ENCODE peak calls at places on chromosomes 5 and 9, in nine cellular contexts. N is RWPE2, O is right lobe of liver, X is spleen, Z is uterus, U is SK-N-SH, C is fibroblast of lung, L is body of pancreas, J is cardiac muscle cell. K is an unnamed sample.

GRCh38 chr5:38104497-38105230 is 153.7 kb upstream of the EGFLAM start:
- DNase-seq in N (no peak), O (no peak), X (no peak), Z (no peak), U (no peak), C (no peak), L (peak; percentile 13), J (no peak), K (no peak)

GRCh38 chr5:93926831-93927600 is 185.6 kb upstream of the POU5F2 start:
- DNase-seq in N (no peak), O (no peak), X (no peak), Z (no peak), U (no peak), C (peak; percentile 52), L (no peak), J (no peak), K (no peak)

GRCh38 chr5:142181096-142181495 is 72.5 kb downstream of the NDFIP1 start:
- DNase-seq in N (no peak), O (no peak), X (peak; percentile 36), Z (no peak), U (no peak), C (no peak), L (no peak), J (no peak), K (no peak)

GRCh38 chr5:78649816-78650561 is 1.4 kb upstream of the LHFPL2 start:
- DNase-seq in N (no peak), O (no peak), X (no peak), Z (no peak), U (no peak), C (peak; percentile 81), L (no peak), J (no peak), K (no peak)

GRCh38 chr9:83474631-83475030 is 63.6 kb downstream of the FRMD3 start:
- DNase-seq in N (no peak), O (no peak), X (no peak), Z (no peak), U (no peak), C (no peak), L (no peak), J (no peak), K (no peak)

GRCh38 chr5:53035868-53036381 is 46.8 kb downstream of the ITGA2 start:
- DNase-seq in N (no peak), O (no peak), X (no peak), Z (no peak), U (no peak), C (peak; percentile 39), L (no peak), J (no peak), K (no peak)

GRCh38 chr5:120017523-120017922 is 388.2 kb downstream of the FAM170A start:
- DNase-seq in N (no peak), O (no peak), X (no peak), Z (no peak), U (no peak), C (peak; percentile 38), L (no peak), J (no peak), K (no peak)

GRCh38 chr5:159486836-159487235 is 156.5 kb upstream of the IL12B start:
- DNase-seq in N (no peak), O (no peak), X (no peak), Z (no peak), U (no peak), C (no peak), L (no peak), J (no peak), K (no peak)

GRCh38 chr5:120692346-120692745 is 228.2 kb downstream of the PRR16 start:
- DNase-seq in N (no peak), O (no peak), X (no peak), Z (no peak), U (no peak), C (no peak), L (no peak), J (no peak), K (no peak)

GRCh38 chr9:13942695-13943094 is 371.2 kb downstream of the NFIB start:
- DNase-seq in N (peak; percentile 74), O (no peak), X (no peak), Z (peak; percentile 23), U (no peak), C (peak; percentile 89), L (no peak), J (no peak), K (no peak)

GRCh38 chr5:10460252-10460906 is 18.7 kb downstream of the ROPN1L start:
- DNase-seq in N (no peak), O (peak; percentile 97), X (peak; percentile 86), Z (no peak), U (peak; percentile 59), C (no peak), L (peak; percentile 36), J (no peak), K (no peak)

GRCh38 chr9:84970432-84970831 is 300.9 kb downstream of the NTRK2 start:
- DNase-seq in N (peak; percentile 76), O (no peak), X (no peak), Z (no peak), U (no peak), C (no peak), L (no peak), J (no peak), K (no peak)

GRCh38 chr5:116271432-116271831 is 186.6 kb downstream of the COMMD10 start:
- DNase-seq in N (no peak), O (no peak), X (no peak), Z (no peak), U (no peak), C (peak; percentile 89), L (no peak), J (no peak), K (no peak)

GRCh38 chr5:168712280-168712924 is 133.2 kb upstream of the PANK3 start:
- DNase-seq in N (peak; percentile 85), O (no peak), X (no peak), Z (no peak), U (no peak), C (peak; percentile 77), L (no peak), J (no peak), K (no peak)

GRCh38 chr9:134700636-134701350 is 59.2 kb downstream of the COL5A1 start:
- DNase-seq in N (no peak), O (no peak), X (no peak), Z (no peak), U (no peak), C (no peak), L (no peak), J (no peak), K (no peak)
- H3K36me3 ChIP-seq in N (peaks cover 41% of the 10 kb centered on the region), O (no peaks in the 10 kb centered on the region), X (peaks cover 28% of the 10 kb centered on the region), Z (no peaks in the 10 kb centered on the region), U (peaks cover 45% of the 10 kb centered on the region), C (peaks cover 39% of the 10 kb centered on the region), L (no peaks in the 10 kb centered on the region), J (no peaks in the 10 kb centered on the region), K (peaks cover 11% of the 10 kb centered on the region)

GRCh38 chr5:58452566-58453258 is 7.2 kb downstream of the PLK2 start:
- DNase-seq in N (no peak), O (no peak), X (no peak), Z (no peak), U (no peak), C (peak; percentile 43), L (no peak), J (no peak), K (no peak)

GRCh38 chr5:58455066-58455465 is 4.8 kb downstream of the PLK2 start:
- DNase-seq in N (no peak), O (no peak), X (no peak), Z (no peak), U (no peak), C (no peak), L (no peak), J (peak; percentile 27), K (no peak)

GRCh38 chr5:58451732-58452565 is 7.9 kb downstream of the PLK2 start:
- DNase-seq in N (no peak), O (no peak), X (no peak), Z (no peak), U (no peak), C (peak; percentile 41), L (no peak), J (no peak), K (no peak)

GRCh38 chr5:58454025-58454424 is 5.9 kb downstream of the PLK2 start:
- DNase-seq in N (no peak), O (no peak), X (no peak), Z (no peak), U (no peak), C (no peak), L (no peak), J (no peak), K (no peak)

GRCh38 chr5:58453326-58453725 is 6.6 kb downstream of the PLK2 start:
- DNase-seq in N (no peak), O (no peak), X (no peak), Z (no peak), U (no peak), C (no peak), L (no peak), J (no peak), K (no peak)
- H3K36me3 ChIP-seq in N (peaks cover 59% of the 10 kb centered on the region), O (peaks cover 4% of the 10 kb centered on the region), X (peaks cover 54% of the 10 kb centered on the region), Z (no peaks in the 10 kb centered on the region), U (peaks cover 56% of the 10 kb centered on the region), C (peaks cover 13% of the 10 kb centered on the region), L (peaks cover 8% of the 10 kb centered on the region), J (peaks cover 32% of the 10 kb centered on the region), K (peaks cover 44% of the 10 kb centered on the region)

DNA sequence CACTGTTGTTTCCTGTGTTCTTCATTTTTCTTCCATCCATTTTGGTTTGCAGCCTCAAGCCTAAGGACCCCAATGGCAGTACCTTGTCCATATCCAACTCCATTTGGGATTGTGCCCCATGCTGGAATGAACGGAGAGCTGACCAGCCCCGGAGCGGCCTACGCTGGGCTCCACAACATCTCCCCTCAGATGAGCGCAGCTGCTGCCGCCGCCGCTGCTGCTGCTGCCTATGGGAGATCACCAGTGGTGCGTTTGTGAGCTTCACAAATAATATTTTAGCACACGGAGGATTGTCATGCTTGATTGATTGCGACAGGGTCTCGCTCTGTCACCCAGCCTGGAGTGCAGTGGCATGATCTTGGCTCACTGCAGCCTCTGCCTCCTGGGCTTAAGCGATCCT is 136.8 kb downstream of the TLE4 start:
- DNase-seq in N (no peak), O (no peak), X (no peak), Z (no peak), U (no peak), C (no peak), L (no peak), J (no peak), K (no peak)
- H3K36me3 ChIP-seq in N (no peaks in the 10 kb centered on the region), O (no peaks in the 10 kb centered on the region), X (peaks cover 97% of the 10 kb centered on the region), Z (no peaks in the 10 kb centered on the region), U (peaks cover 88% of the 10 kb centered on the region), C (no peaks in the 10 kb centered on the region), L (peaks cover 10% of the 10 kb centered on the region), J (no peaks in the 10 kb centered on the region), K (peaks cover 65% of the 10 kb centered on the region)

GRCh38 chr9:98050351-98050750 is 6.2 kb upstream of the NANS start:
- DNase-seq in N (no peak), O (no peak), X (no peak), Z (no peak), U (no peak), C (no peak), L (no peak), J (no peak), K (no peak)

GRCh38 chr9:98046161-98046543 is 10.4 kb upstream of the NANS start:
- DNase-seq in N (no peak), O (no peak), X (no peak), Z (no peak), U (no peak), C (no peak), L (no peak), J (no peak), K (no peak)

GRCh38 chr9:98045234-98046160 is 11.0 kb upstream of the NANS start:
- DNase-seq in N (no peak), O (no peak), X (no peak), Z (no peak), U (no peak), C (no peak), L (no peak), J (no peak), K (no peak)

GRCh38 chr9:98047002-98047401 is 9.5 kb upstream of the NANS start:
- DNase-seq in N (no peak), O (no peak), X (no peak), Z (no peak), U (no peak), C (no peak), L (no peak), J (no peak), K (no peak)

GRCh38 chr9:98049668-98050067 is 6.9 kb upstream of the NANS start:
- DNase-seq in N (no peak), O (no peak), X (no peak), Z (no peak), U (no peak), C (no peak), L (no peak), J (no peak), K (no peak)
- H3K36me3 ChIP-seq in N (no peaks in the 10 kb centered on the region), O (no peaks in the 10 kb centered on the region), X (peaks cover 8% of the 10 kb centered on the region), Z (no peaks in the 10 kb centered on the region), U (no peaks in the 10 kb centered on the region), C (no peaks in the 10 kb centered on the region), L (no peaks in the 10 kb centered on the region), J (no peaks in the 10 kb centered on the region), K (no peaks in the 10 kb centered on the region)

K was measured in lower lobe of right lung.